ENCODE peak calls at places on chromosome 7, in five cellular contexts. O is A549, K is K562, L is GM12878, V is upper lobe of left lung. W is an unnamed sample.

GRCh38 chr7:155497149-155497901 is 39.4 kb downstream of the EN2 start:
- ATAC-seq in O (peak), L (no peak), K (peak), V (no peak), W (no peak)

GRCh38 chr7:22202141-22202540 is 154.8 kb downstream of the RAPGEF5 start:
- ATAC-seq in O (no peak), K (peak), L (no peak), V (no peak), W (no peak)

GRCh38 chr7:45591101-45591906 is 17.1 kb downstream of the ADCY1 start:
- ATAC-seq in K (no peak), O (no peak), L (no peak), V (no peak), W (no peak)

GRCh38 chr7:12350971-12351370 is 52.7 kb downstream of the VWDE start:
- ATAC-seq in L (no peak), V (no peak), K (no peak), O (no peak), W (no peak)

GRCh38 chr7:80134536-80135305 is at the start of gene GNAI1:
- ATAC-seq in L (no peak), O (peak), K (peak), V (peak), W (peak)

GRCh38 chr7:18538554-18539250 is 43.2 kb downstream of the HDAC9 start:
- ATAC-seq in L (peak), K (no peak), O (no peak), V (no peak), W (no peak)

GRCh38 chr7:20440472-20441105 is 109.9 kb downstream of the ITGB8 start:
- ATAC-seq in K (peak), O (peak), V (no peak), L (peak), W (no peak)

GRCh38 chr7:20778063-20778721 is 8.5 kb downstream of the SP8 start:
- ATAC-seq in L (peak), O (peak), V (peak), K (peak), W (peak)

GRCh38 chr7:10956528-10956927 is 17.1 kb upstream of the PHF14 start:
- ATAC-seq in V (no peak), O (no peak), L (no peak), K (peak), W (no peak)

GRCh38 chr7:105106473-105106872 is 92.5 kb downstream of the KMT2E start:
- ATAC-seq in L (no peak), O (no peak), V (no peak), K (peak), W (no peak)

GRCh38 chr7:35647171-35647574 is 47.8 kb downstream of the HERPUD2 start:
- ATAC-seq in L (peak), V (peak), O (no peak), K (peak), W (no peak)

GRCh38 chr7:784971-785370 is 47.3 kb upstream of the SUN1 start:
- ATAC-seq in K (no peak), V (no peak), L (no peak), O (no peak), W (no peak)

GRCh38 chr7:36969376-36969775 is 245.1 kb upstream of the AOAH start:
- ATAC-seq in V (no peak), L (no peak), O (no peak), K (no peak), W (no peak)

GRCh38 chr7:128796325-128796724 is 4.6 kb downstream of the CCDC136 start:
- ATAC-seq in K (no peak), L (no peak), V (no peak), O (no peak), W (no peak)

GRCh38 chr7:141132671-141133070 is 58.8 kb downstream of the TMEM178B start:
- ATAC-seq in L (no peak), V (no peak), K (no peak), O (no peak), W (no peak)

GRCh38 chr7:155722118-155722517 is 77.7 kb downstream of the RBM33 start:
- ATAC-seq in L (peak), K (peak), V (no peak), O (no peak), W (no peak)

GRCh38 chr7:18780266-18780665 is 284.7 kb downstream of the HDAC9 start:
- ATAC-seq in O (no peak), L (no peak), K (no peak), V (no peak), W (no peak)

GRCh38 chr7:56062382-56062781 is 1.7 kb upstream of the SUMF2 start:
- ATAC-seq in K (peak), L (no peak), V (no peak), O (no peak), W (no peak)

GRCh38 chr7:157426463-157427301 is 89.9 kb downstream of the DNAJB6 start:
- ATAC-seq in O (no peak), K (peak), V (no peak), L (no peak), W (no peak)

GRCh38 chr7:134548877-134549276 is at the start of gene AKR1B15:
- ATAC-seq in K (no peak), V (no peak), O (peak), L (peak), W (no peak)

GRCh38 chr7:142669074-142669654 is 80.1 kb upstream of the PRSS1 start:
- ATAC-seq in L (peak), K (peak), V (no peak), O (no peak), W (no peak)

GRCh38 chr7:25454562-25455031 is 226.3 kb upstream of the NPVF start:
- ATAC-seq in O (peak), V (no peak), K (no peak), L (peak), W (peak)

GRCh38 chr7:11623093-11623678 is 208.8 kb downstream of the THSD7A start:
- ATAC-seq in K (no peak), O (peak), L (no peak), V (no peak), W (no peak)

GRCh38 chr7:155228459-155228845 is 69.2 kb upstream of the INSIG1 start:
- ATAC-seq in V (no peak), L (no peak), O (no peak), K (peak), W (no peak)

GRCh38 chr7:25726180-25726579 is 425.8 kb upstream of the NFE2L3 start:
- ATAC-seq in V (peak), K (peak), L (no peak), O (no peak), W (no peak)

GRCh38 chr7:105934577-105935185 is 28.4 kb upstream of the CDHR3 start:
- ATAC-seq in O (peak), V (peak), K (peak), L (peak), W (peak)

GRCh38 chr7:12294701-12295100 is 83.6 kb downstream of the TMEM106B start:
- ATAC-seq in O (no peak), L (no peak), V (no peak), K (no peak), W (no peak)

GRCh38 chr7:479948-480499 is 39.6 kb downstream of the PDGFA start:
- ATAC-seq in V (no peak), O (peak), L (no peak), K (peak), W (no peak)

GRCh38 chr7:69928609-69929008 is 330.3 kb downstream of the AUTS2 start:
- ATAC-seq in K (no peak), L (no peak), V (no peak), O (no peak), W (no peak)

GRCh38 chr7:116977172-116977571 is 23.9 kb downstream of the ST7 start:
- ATAC-seq in K (no peak), L (no peak), V (no peak), O (no peak), W (no peak)

GRCh38 chr7:92228742-92229141 is 17.0 kb downstream of the KRIT1 start:
- ATAC-seq in L (no peak), O (no peak), V (no peak), K (no peak), W (no peak)

GRCh38 chr7:44257618-44258422 is 57.0 kb downstream of the YKT6 start:
- ATAC-seq in O (peak), K (peak), V (peak), L (peak), W (peak)
- TF ChIP-seq EP300 in O (no peak), K (peak), V (no peak), L (peak), W (no peak)

DNA sequence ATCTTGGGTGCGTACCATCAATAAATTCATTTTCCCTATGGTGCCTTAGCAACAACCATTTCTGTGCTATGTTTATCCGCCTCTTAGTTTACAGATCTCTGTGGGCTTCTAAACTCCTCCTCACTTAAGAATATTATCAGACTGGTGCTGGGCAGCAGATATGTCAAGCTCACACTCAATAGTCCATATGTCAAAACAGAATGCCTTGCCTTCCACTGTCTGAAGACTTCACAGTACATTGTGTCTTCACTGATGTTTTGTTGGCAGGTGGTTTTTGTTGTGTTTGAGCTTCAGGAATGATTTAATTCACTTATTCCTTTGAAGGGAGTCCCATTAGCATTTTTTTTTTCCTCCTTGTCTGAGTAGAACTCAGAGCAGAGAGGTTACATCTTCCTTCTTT is 419.6 kb downstream of the DNAJB9 start:
- ATAC-seq in V (no peak), K (no peak), L (no peak), O (no peak), W (no peak)
- TF ChIP-seq EP300 in V (no peak), K (no peak), L (no peak), O (no peak), W (no peak)

GRCh38 chr7:83806538-83806937 is 157.6 kb upstream of the SEMA3E start:
- ATAC-seq in V (no peak), O (no peak), L (no peak), K (no peak), W (no peak)
- TF ChIP-seq EP300 in V (no peak), O (no peak), L (no peak), K (no peak), W (no peak)

DNA sequence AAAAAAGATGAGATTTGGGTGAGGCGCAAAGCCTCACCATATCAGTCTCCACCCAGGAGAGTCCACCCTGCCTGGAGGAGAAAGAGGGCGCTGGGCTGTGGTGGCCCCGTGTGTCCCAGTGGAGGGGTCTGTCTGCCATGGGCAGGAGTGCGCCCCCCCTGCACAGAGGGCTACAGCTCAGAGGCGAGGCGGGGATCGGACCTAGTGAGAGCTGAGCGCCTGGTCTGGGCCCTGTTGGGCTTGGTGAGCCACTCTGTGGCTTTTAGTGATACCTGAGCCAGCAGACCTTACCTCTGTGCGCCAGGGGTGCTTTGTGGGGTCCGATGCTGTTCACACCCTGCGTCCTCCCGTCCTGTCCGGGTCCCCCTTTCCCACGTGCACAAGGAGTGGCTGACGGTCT is 25.9 kb upstream of the GNA12 start:
- ATAC-seq in V (peak), K (no peak), L (no peak), O (no peak), W (no peak)
- TF ChIP-seq EP300 in V (no peak), K (no peak), L (no peak), O (no peak), W (no peak)

DNA sequence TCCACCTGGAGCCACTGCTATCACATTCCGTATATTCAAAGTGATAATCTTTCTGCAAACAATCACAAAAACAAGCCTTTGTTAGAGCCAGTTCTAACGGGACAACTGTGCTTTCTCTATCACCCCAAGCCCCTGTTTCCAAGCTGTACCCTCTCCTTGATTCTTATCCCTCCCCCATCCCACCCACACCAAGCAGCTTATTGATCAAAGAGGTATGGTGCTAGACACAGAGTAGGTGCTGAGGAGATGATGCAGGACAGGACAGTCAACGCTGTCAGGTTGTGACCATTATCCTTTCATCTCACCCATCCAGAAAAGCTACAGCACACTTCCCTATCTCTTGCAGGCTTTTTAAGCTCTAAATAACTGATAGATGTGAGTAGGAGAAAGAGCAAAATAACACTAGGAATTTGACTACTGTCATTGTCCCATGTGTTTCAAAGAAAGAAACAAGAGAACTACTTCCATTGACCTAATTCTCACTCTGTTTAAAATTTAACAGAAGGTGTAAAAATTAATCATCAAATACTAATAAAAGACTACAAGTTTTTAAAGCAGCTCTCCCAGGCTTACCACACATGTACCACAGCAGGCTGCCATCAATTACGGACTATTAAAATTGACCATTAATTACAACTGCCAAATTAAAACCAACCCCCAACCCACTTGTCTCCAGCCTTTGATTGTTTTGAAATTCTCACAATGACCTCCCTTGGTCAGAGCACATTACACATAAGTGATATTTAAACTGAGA is 94.3 kb downstream of the ELAPOR2 start:
- ATAC-seq in L (no peak), O (no peak), V (no peak), K (peak), W (no peak)
- TF ChIP-seq EP300 in L (no peak), O (no peak), V (no peak), K (no peak), W (no peak)

DNA sequence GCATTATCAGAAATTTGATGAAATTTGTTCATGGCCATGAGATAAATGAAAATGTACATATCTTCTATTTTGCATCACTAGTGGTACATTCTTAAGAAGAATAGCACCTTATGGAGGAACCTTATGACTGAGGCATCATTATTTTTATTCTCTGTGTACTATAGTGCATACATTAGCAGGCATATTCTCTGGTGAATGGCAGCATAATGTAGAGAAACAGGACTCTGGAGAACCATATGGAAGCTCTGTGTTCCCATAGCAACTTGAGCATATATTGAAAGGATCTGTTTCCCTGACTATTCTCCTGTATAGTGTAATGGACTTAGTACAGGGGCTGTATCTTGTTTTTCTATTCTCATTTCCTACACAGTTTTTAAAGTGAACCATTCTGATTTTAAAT is 128.3 kb upstream of the SMIM30 start:
- ATAC-seq in O (no peak), V (no peak), L (no peak), K (no peak), W (no peak)
- TF ChIP-seq EP300 in O (no peak), V (no peak), L (no peak), K (no peak), W (no peak)

DNA sequence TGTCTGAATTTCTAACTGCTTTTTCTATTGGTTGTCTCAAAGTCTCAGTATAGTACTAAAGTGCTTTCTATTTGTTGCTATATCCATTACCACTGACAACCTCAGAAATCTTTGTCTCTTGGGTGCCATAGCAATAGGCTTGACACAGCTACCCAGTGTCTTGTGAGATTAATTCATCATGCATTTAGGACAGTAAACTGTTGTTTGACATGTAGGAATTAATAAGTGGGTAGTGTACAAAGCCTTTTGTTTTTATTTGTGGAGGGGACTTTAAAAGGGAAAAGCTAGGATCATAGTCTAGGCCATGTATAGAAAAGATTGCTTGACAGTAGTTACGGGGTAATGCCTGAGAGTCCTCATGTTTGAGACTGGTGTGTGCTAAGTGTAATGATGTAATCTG is 102.6 kb upstream of the AGR3 start:
- ATAC-seq in V (no peak), O (no peak), K (no peak), L (no peak), W (no peak)
- TF ChIP-seq EP300 in V (no peak), O (no peak), K (no peak), L (no peak), W (no peak)